ENCODE peak calls at places on chromosomes 1 and 21, in nine cellular contexts. One of them, this sample, is unnamed.

GRCh38 chr1:46673749-46674182 is 2.1 kb downstream of the TEX38 start:
- DNase-seq in uterus: no peak
- DNase-seq in foreskin fibroblast: peak
- DNase-seq in fibroblast of pulmonary artery: peak
- DNase-seq in brain microvascular endothelial cell: peak
- DNase-seq in transverse colon: no peak
- DNase-seq in GM23338: no peak
- DNase-seq in spleen: no peak
- DNase-seq in GM06990: no peak
- DNase-seq in this sample: peak

GRCh38 chr1:4108341-4108740 is 208.3 kb upstream of the C1orf174 start:
- DNase-seq in fibroblast of pulmonary artery: no peak
- DNase-seq in spleen: peak
- DNase-seq in GM06990: no peak
- DNase-seq in GM23338: no peak
- DNase-seq in uterus: no peak
- DNase-seq in brain microvascular endothelial cell: no peak
- DNase-seq in transverse colon: no peak
- DNase-seq in foreskin fibroblast: no peak
- DNase-seq in this sample: no peak

GRCh38 chr21:26194811-26195251 is 24.3 kb upstream of the APP start:
- DNase-seq in GM23338: no peak
- DNase-seq in spleen: no peak
- DNase-seq in uterus: no peak
- DNase-seq in brain microvascular endothelial cell: no peak
- DNase-seq in transverse colon: no peak
- DNase-seq in GM06990: no peak
- DNase-seq in fibroblast of pulmonary artery: peak
- DNase-seq in foreskin fibroblast: peak
- DNase-seq in this sample: peak

GRCh38 chr1:226945106-226945857 is 5.2 kb downstream of the COQ8A start:
- DNase-seq in spleen: no peak
- DNase-seq in brain microvascular endothelial cell: no peak
- DNase-seq in foreskin fibroblast: no peak
- DNase-seq in GM06990: no peak
- DNase-seq in GM23338: peak
- DNase-seq in uterus: no peak
- DNase-seq in fibroblast of pulmonary artery: no peak
- DNase-seq in transverse colon: peak
- DNase-seq in this sample: no peak

GRCh38 chr1:54777431-54777830 is 13.1 kb upstream of the PARS2 start:
- DNase-seq in uterus: no peak
- DNase-seq in fibroblast of pulmonary artery: no peak
- DNase-seq in spleen: no peak
- DNase-seq in foreskin fibroblast: no peak
- DNase-seq in transverse colon: no peak
- DNase-seq in GM23338: no peak
- DNase-seq in brain microvascular endothelial cell: no peak
- DNase-seq in GM06990: no peak
- DNase-seq in this sample: no peak

GRCh38 chr1:82838066-82838465 is 1037.3 kb downstream of the ADGRL2 start:
- DNase-seq in uterus: no peak
- DNase-seq in GM06990: no peak
- DNase-seq in transverse colon: no peak
- DNase-seq in foreskin fibroblast: peak
- DNase-seq in brain microvascular endothelial cell: peak
- DNase-seq in GM23338: no peak
- DNase-seq in spleen: no peak
- DNase-seq in fibroblast of pulmonary artery: peak
- DNase-seq in this sample: peak

GRCh38 chr1:44108971-44109370 is 9.7 kb upstream of the KLF17 start:
- DNase-seq in uterus: no peak
- DNase-seq in transverse colon: no peak
- DNase-seq in foreskin fibroblast: no peak
- DNase-seq in spleen: no peak
- DNase-seq in fibroblast of pulmonary artery: no peak
- DNase-seq in GM23338: no peak
- DNase-seq in brain microvascular endothelial cell: no peak
- DNase-seq in GM06990: no peak
- DNase-seq in this sample: no peak

GRCh38 chr1:221565718-221566117 is 176.2 kb downstream of the DUSP10 start:
- DNase-seq in fibroblast of pulmonary artery: no peak
- DNase-seq in brain microvascular endothelial cell: no peak
- DNase-seq in GM06990: no peak
- DNase-seq in spleen: no peak
- DNase-seq in transverse colon: no peak
- DNase-seq in GM23338: no peak
- DNase-seq in uterus: no peak
- DNase-seq in foreskin fibroblast: no peak
- DNase-seq in this sample: no peak

GRCh38 chr1:152162826-152163463 is 3.9 kb upstream of the RPTN start:
- DNase-seq in uterus: no peak
- DNase-seq in GM23338: no peak
- DNase-seq in brain microvascular endothelial cell: peak
- DNase-seq in GM06990: no peak
- DNase-seq in transverse colon: no peak
- DNase-seq in spleen: no peak
- DNase-seq in foreskin fibroblast: peak
- DNase-seq in fibroblast of pulmonary artery: peak
- DNase-seq in this sample: peak

GRCh38 chr1:66278260-66279046 is 255.5 kb upstream of the SGIP1 start:
- DNase-seq in GM06990: no peak
- DNase-seq in transverse colon: no peak
- DNase-seq in foreskin fibroblast: no peak
- DNase-seq in brain microvascular endothelial cell: no peak
- DNase-seq in spleen: no peak
- DNase-seq in uterus: no peak
- DNase-seq in fibroblast of pulmonary artery: no peak
- DNase-seq in GM23338: peak
- DNase-seq in this sample: no peak

GRCh38 chr21:41876396-41876795 is 2.7 kb downstream of the PRDM15 start:
- DNase-seq in uterus: no peak
- DNase-seq in spleen: no peak
- DNase-seq in fibroblast of pulmonary artery: no peak
- DNase-seq in brain microvascular endothelial cell: no peak
- DNase-seq in GM23338: no peak
- DNase-seq in transverse colon: no peak
- DNase-seq in GM06990: no peak
- DNase-seq in foreskin fibroblast: no peak
- DNase-seq in this sample: no peak

GRCh38 chr1:159014003-159014571 is 4.4 kb downstream of the IFI16 start:
- DNase-seq in fibroblast of pulmonary artery: no peak
- DNase-seq in uterus: no peak
- DNase-seq in GM06990: no peak
- DNase-seq in foreskin fibroblast: no peak
- DNase-seq in GM23338: no peak
- DNase-seq in spleen: no peak
- DNase-seq in brain microvascular endothelial cell: no peak
- DNase-seq in transverse colon: no peak
- DNase-seq in this sample: no peak

GRCh38 chr1:2115008-2115921 is 65.1 kb downstream of the PRKCZ start:
- DNase-seq in fibroblast of pulmonary artery: no peak
- DNase-seq in spleen: no peak
- DNase-seq in transverse colon: no peak
- DNase-seq in uterus: no peak
- DNase-seq in GM23338: no peak
- DNase-seq in foreskin fibroblast: no peak
- DNase-seq in brain microvascular endothelial cell: no peak
- DNase-seq in GM06990: no peak
- DNase-seq in this sample: no peak

GRCh38 chr1:2119886-2120285 is 69.7 kb downstream of the PRKCZ start:
- DNase-seq in transverse colon: no peak
- DNase-seq in foreskin fibroblast: no peak
- DNase-seq in uterus: no peak
- DNase-seq in fibroblast of pulmonary artery: no peak
- DNase-seq in brain microvascular endothelial cell: no peak
- DNase-seq in GM06990: no peak
- DNase-seq in GM23338: no peak
- DNase-seq in spleen: no peak
- DNase-seq in this sample: no peak

GRCh38 chr1:2112280-2112701 is 62.1 kb downstream of the PRKCZ start:
- DNase-seq in spleen: no peak
- DNase-seq in brain microvascular endothelial cell: no peak
- DNase-seq in fibroblast of pulmonary artery: no peak
- DNase-seq in GM23338: no peak
- DNase-seq in transverse colon: no peak
- DNase-seq in foreskin fibroblast: no peak
- DNase-seq in GM06990: peak
- DNase-seq in uterus: no peak
- DNase-seq in this sample: no peak

GRCh38 chr1:2113620-2114135 is 63.5 kb downstream of the PRKCZ start:
- DNase-seq in transverse colon: no peak
- DNase-seq in GM23338: no peak
- DNase-seq in spleen: no peak
- DNase-seq in GM06990: no peak
- DNase-seq in uterus: no peak
- DNase-seq in brain microvascular endothelial cell: no peak
- DNase-seq in foreskin fibroblast: no peak
- DNase-seq in fibroblast of pulmonary artery: no peak
- DNase-seq in this sample: no peak

GRCh38 chr1:2115922-2116341 is 65.7 kb downstream of the PRKCZ start:
- DNase-seq in uterus: no peak
- DNase-seq in spleen: no peak
- DNase-seq in GM23338: peak
- DNase-seq in foreskin fibroblast: no peak
- DNase-seq in fibroblast of pulmonary artery: no peak
- DNase-seq in transverse colon: no peak
- DNase-seq in brain microvascular endothelial cell: peak
- DNase-seq in GM06990: no peak
- DNase-seq in this sample: no peak
- H3K4me3 ChIP-seq in uterus: no peak
- H3K4me3 ChIP-seq in spleen: no peak
- H3K4me3 ChIP-seq in GM23338: peak
- H3K4me3 ChIP-seq in foreskin fibroblast: no peak
- H3K4me3 ChIP-seq in fibroblast of pulmonary artery: no peak
- H3K4me3 ChIP-seq in transverse colon: no peak
- H3K4me3 ChIP-seq in brain microvascular endothelial cell: no peak
- H3K4me3 ChIP-seq in GM06990: no peak
- H3K4me3 ChIP-seq in this sample: no peak

GRCh38 chr1:183417691-183418491 is at the start of gene NMNAT2:
- DNase-seq in uterus: no peak
- DNase-seq in GM23338: peak
- DNase-seq in fibroblast of pulmonary artery: peak
- DNase-seq in foreskin fibroblast: peak
- DNase-seq in GM06990: no peak
- DNase-seq in spleen: no peak
- DNase-seq in transverse colon: no peak
- DNase-seq in brain microvascular endothelial cell: peak
- DNase-seq in this sample: peak
- TF ChIP-seq CTCF in uterus: no peak
- TF ChIP-seq CTCF in GM23338: no peak
- TF ChIP-seq CTCF in fibroblast of pulmonary artery: no peak
- TF ChIP-seq CTCF in foreskin fibroblast: no peak
- TF ChIP-seq CTCF in GM06990: no peak
- TF ChIP-seq CTCF in spleen: no peak
- TF ChIP-seq CTCF in transverse colon: no peak
- TF ChIP-seq CTCF in brain microvascular endothelial cell: no peak
- TF ChIP-seq CTCF in this sample: no peak

DNA sequence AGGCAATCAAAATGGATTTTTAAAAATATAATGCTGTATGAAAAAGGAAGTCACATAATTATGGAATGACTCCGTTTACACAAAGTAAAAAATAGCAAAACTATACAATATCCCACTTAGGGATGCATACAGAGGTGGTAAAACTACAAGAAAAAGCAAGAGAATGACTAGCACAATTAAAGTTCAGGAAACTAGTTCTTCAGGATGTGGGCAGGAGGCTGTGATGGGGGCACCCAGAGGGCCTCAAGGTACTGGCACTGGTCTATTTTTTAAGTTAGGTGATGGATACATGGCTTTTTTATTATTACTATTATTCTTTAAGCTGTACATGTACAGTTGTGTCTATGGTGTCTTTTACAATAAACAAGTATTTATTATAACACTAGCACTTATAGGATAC is 1.4 kb upstream of the ZC3H12A start:
- DNase-seq in uterus: no peak
- DNase-seq in GM06990: no peak
- DNase-seq in spleen: no peak
- DNase-seq in GM23338: no peak
- DNase-seq in transverse colon: no peak
- DNase-seq in foreskin fibroblast: no peak
- DNase-seq in brain microvascular endothelial cell: no peak
- DNase-seq in fibroblast of pulmonary artery: no peak
- DNase-seq in this sample: no peak
- H3K4me3 ChIP-seq in uterus: no peak
- H3K4me3 ChIP-seq in GM06990: no peak
- H3K4me3 ChIP-seq in spleen: no peak
- H3K4me3 ChIP-seq in GM23338: no peak
- H3K4me3 ChIP-seq in transverse colon: no peak
- H3K4me3 ChIP-seq in foreskin fibroblast: no peak
- H3K4me3 ChIP-seq in brain microvascular endothelial cell: peak
- H3K4me3 ChIP-seq in fibroblast of pulmonary artery: peak
- H3K4me3 ChIP-seq in this sample: no peak

GRCh38 chr1:241674805-241675384 is 22.8 kb downstream of the WDR64 start:
- DNase-seq in GM06990: no peak
- DNase-seq in brain microvascular endothelial cell: no peak
- DNase-seq in spleen: no peak
- DNase-seq in uterus: no peak
- DNase-seq in foreskin fibroblast: no peak
- DNase-seq in transverse colon: no peak
- DNase-seq in GM23338: no peak
- DNase-seq in fibroblast of pulmonary artery: no peak
- DNase-seq in this sample: no peak

GRCh38 chr1:241677171-241677570 is 25.1 kb downstream of the WDR64 start:
- DNase-seq in uterus: no peak
- DNase-seq in GM23338: no peak
- DNase-seq in spleen: no peak
- DNase-seq in transverse colon: no peak
- DNase-seq in fibroblast of pulmonary artery: no peak
- DNase-seq in foreskin fibroblast: no peak
- DNase-seq in GM06990: peak
- DNase-seq in brain microvascular endothelial cell: no peak
- DNase-seq in this sample: no peak

GRCh38 chr1:241672301-241672700 is 20.2 kb downstream of the WDR64 start:
- DNase-seq in brain microvascular endothelial cell: no peak
- DNase-seq in transverse colon: no peak
- DNase-seq in spleen: no peak
- DNase-seq in GM23338: no peak
- DNase-seq in fibroblast of pulmonary artery: no peak
- DNase-seq in GM06990: no peak
- DNase-seq in foreskin fibroblast: no peak
- DNase-seq in uterus: no peak
- DNase-seq in this sample: no peak

GRCh38 chr1:241679404-241679803 is 27.3 kb downstream of the WDR64 start:
- DNase-seq in foreskin fibroblast: no peak
- DNase-seq in uterus: no peak
- DNase-seq in spleen: no peak
- DNase-seq in brain microvascular endothelial cell: no peak
- DNase-seq in fibroblast of pulmonary artery: no peak
- DNase-seq in GM23338: no peak
- DNase-seq in transverse colon: no peak
- DNase-seq in GM06990: no peak
- DNase-seq in this sample: no peak

DNA sequence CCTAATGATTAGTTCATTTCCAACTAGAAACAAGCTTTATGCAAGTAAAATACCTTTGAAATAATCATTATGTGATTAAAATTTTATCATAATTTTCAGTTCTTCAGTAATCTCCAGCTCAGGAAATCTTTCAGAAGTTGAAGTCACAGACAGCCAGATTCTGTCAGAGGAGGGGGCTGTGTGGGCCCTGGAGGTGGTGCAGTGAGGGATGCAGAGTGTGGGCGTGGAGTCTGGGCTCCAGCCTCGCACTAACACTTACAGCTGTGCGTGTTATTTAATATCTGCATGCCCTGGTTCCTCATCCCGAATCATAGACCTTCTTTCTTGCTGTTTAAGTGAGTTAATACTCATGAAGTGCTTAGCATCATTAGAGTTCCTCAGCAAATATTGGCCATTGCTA is 23.9 kb downstream of the WDR64 start:
- DNase-seq in foreskin fibroblast: no peak
- DNase-seq in transverse colon: no peak
- DNase-seq in brain microvascular endothelial cell: no peak
- DNase-seq in fibroblast of pulmonary artery: no peak
- DNase-seq in GM06990: no peak
- DNase-seq in spleen: no peak
- DNase-seq in GM23338: no peak
- DNase-seq in uterus: no peak
- DNase-seq in this sample: no peak
- TF ChIP-seq CTCF in foreskin fibroblast: no peak
- TF ChIP-seq CTCF in transverse colon: no peak
- TF ChIP-seq CTCF in brain microvascular endothelial cell: no peak
- TF ChIP-seq CTCF in fibroblast of pulmonary artery: no peak
- TF ChIP-seq CTCF in GM06990: no peak
- TF ChIP-seq CTCF in spleen: no peak
- TF ChIP-seq CTCF in GM23338: no peak
- TF ChIP-seq CTCF in uterus: no peak
- TF ChIP-seq CTCF in this sample: no peak

This sample was measured in fibroblast of mammary gland.